ENCODE peak calls at places on chromosomes 2 and 18, in four cellular contexts. One of them, this sample, is unnamed.

GRCh38 chr2:187544371-187545080 is 9.7 kb downstream of the TFPI start:
- DNase-seq in AG09309: no peak
- DNase-seq in DND-41: no peak
- DNase-seq in psoas muscle: peak
- DNase-seq in this sample: no peak

GRCh38 chr2:21333249-21333648 is 209.5 kb downstream of the TDRD15 start:
- DNase-seq in DND-41: no peak
- DNase-seq in psoas muscle: no peak
- DNase-seq in AG09309: no peak
- DNase-seq in this sample: no peak

GRCh38 chr18:57930476-57930875 is 113.5 kb upstream of the NEDD4L start:
- DNase-seq in psoas muscle: no peak
- DNase-seq in DND-41: no peak
- DNase-seq in AG09309: no peak
- DNase-seq in this sample: no peak

GRCh38 chr18:13538630-13539029 is 187.7 kb downstream of the FAM210A start:
- DNase-seq in DND-41: no peak
- DNase-seq in psoas muscle: no peak
- DNase-seq in AG09309: no peak
- DNase-seq in this sample: no peak

GRCh38 chr18:43705850-43706249 is 428.6 kb upstream of the SYT4 start:
- DNase-seq in DND-41: no peak
- DNase-seq in AG09309: no peak
- DNase-seq in psoas muscle: no peak
- DNase-seq in this sample: no peak

GRCh38 chr2:148614024-148614331 is 30.6 kb upstream of the EPC2 start:
- DNase-seq in AG09309: no peak
- DNase-seq in psoas muscle: no peak
- DNase-seq in DND-41: no peak
- DNase-seq in this sample: no peak

GRCh38 chr2:61134141-61134540 is 27.8 kb upstream of the C2orf74 start:
- DNase-seq in DND-41: no peak
- DNase-seq in AG09309: no peak
- DNase-seq in psoas muscle: no peak
- DNase-seq in this sample: no peak

GRCh38 chr18:21598726-21599584 is 1.5 kb downstream of the ESCO1 start:
- DNase-seq in psoas muscle: no peak
- DNase-seq in AG09309: no peak
- DNase-seq in DND-41: no peak
- DNase-seq in this sample: no peak

GRCh38 chr2:96470636-96471035 is 34.5 kb downstream of the NEURL3 start:
- DNase-seq in AG09309: no peak
- DNase-seq in psoas muscle: peak
- DNase-seq in DND-41: no peak
- DNase-seq in this sample: peak
- TF ChIP-seq CTCF in AG09309: peak
- TF ChIP-seq CTCF in psoas muscle: peak
- TF ChIP-seq CTCF in DND-41: no peak
- TF ChIP-seq CTCF in this sample: peak

DNA sequence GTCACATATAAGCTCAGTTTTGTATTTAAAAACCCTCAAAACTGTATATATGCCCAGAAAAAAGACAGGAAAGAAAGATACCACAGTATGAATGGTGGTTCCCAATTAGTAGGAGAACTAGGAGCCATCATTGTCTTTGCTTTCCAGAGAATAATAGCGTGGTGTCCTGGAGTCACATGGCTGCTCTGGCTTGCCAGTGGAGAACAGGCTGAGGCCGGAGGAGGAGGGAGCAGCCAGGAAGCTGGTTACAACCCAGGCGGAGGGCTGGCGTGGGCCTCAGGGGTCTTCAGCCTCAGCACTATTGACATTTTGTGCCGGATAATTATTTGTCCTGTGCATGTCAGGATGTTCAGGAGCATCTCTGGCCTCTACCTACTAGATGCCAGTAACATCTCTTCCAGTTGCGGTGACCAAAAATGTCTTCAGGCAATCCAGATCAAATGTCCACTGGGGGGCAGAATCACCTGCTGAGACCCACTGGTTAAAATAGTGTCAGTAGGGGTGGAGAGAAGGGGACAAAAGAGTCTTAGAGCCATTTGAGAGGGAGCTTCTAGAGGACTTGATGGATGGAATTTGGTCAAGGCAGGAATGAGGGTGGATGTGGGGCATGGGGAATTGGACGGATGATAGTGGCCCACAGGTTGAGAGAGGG is 144.8 kb downstream of the AGAP1 start:
- DNase-seq in DND-41: no peak
- DNase-seq in psoas muscle: peak
- DNase-seq in AG09309: no peak
- DNase-seq in this sample: no peak
- TF ChIP-seq CTCF in DND-41: peak
- TF ChIP-seq CTCF in psoas muscle: no peak
- TF ChIP-seq CTCF in AG09309: peak
- TF ChIP-seq CTCF in this sample: no peak

GRCh38 chr2:30775833-30776232 is 31.4 kb downstream of the CAPN13 start:
- DNase-seq in DND-41: no peak
- DNase-seq in psoas muscle: no peak
- DNase-seq in AG09309: no peak
- DNase-seq in this sample: no peak

GRCh38 chr2:30778611-30779010 is 28.6 kb downstream of the CAPN13 start:
- DNase-seq in DND-41: no peak
- DNase-seq in AG09309: no peak
- DNase-seq in psoas muscle: no peak
- DNase-seq in this sample: no peak

GRCh38 chr2:30777662-30778505 is 29.4 kb downstream of the CAPN13 start:
- DNase-seq in AG09309: no peak
- DNase-seq in DND-41: no peak
- DNase-seq in psoas muscle: no peak
- DNase-seq in this sample: no peak

GRCh38 chr2:30780776-30781330 is 26.4 kb downstream of the CAPN13 start:
- DNase-seq in AG09309: no peak
- DNase-seq in DND-41: no peak
- DNase-seq in psoas muscle: no peak
- DNase-seq in this sample: no peak

GRCh38 chr2:30776831-30777652 is 30.2 kb downstream of the CAPN13 start:
- DNase-seq in AG09309: no peak
- DNase-seq in psoas muscle: no peak
- DNase-seq in DND-41: no peak
- DNase-seq in this sample: no peak
- TF ChIP-seq CTCF in AG09309: no peak
- TF ChIP-seq CTCF in psoas muscle: no peak
- TF ChIP-seq CTCF in DND-41: no peak
- TF ChIP-seq CTCF in this sample: no peak

GRCh38 chr18:7921938-7922587 is 354.9 kb downstream of the PTPRM start:
- DNase-seq in DND-41: no peak
- DNase-seq in AG09309: peak
- DNase-seq in psoas muscle: no peak
- DNase-seq in this sample: no peak

GRCh38 chr18:7927119-7927518 is 360.0 kb downstream of the PTPRM start:
- DNase-seq in AG09309: no peak
- DNase-seq in DND-41: no peak
- DNase-seq in psoas muscle: no peak
- DNase-seq in this sample: no peak

GRCh38 chr18:7923105-7923504 is 356.0 kb downstream of the PTPRM start:
- DNase-seq in DND-41: no peak
- DNase-seq in AG09309: no peak
- DNase-seq in psoas muscle: no peak
- DNase-seq in this sample: no peak

GRCh38 chr18:7924616-7925015 is 357.5 kb downstream of the PTPRM start:
- DNase-seq in psoas muscle: no peak
- DNase-seq in DND-41: no peak
- DNase-seq in AG09309: no peak
- DNase-seq in this sample: no peak

DNA sequence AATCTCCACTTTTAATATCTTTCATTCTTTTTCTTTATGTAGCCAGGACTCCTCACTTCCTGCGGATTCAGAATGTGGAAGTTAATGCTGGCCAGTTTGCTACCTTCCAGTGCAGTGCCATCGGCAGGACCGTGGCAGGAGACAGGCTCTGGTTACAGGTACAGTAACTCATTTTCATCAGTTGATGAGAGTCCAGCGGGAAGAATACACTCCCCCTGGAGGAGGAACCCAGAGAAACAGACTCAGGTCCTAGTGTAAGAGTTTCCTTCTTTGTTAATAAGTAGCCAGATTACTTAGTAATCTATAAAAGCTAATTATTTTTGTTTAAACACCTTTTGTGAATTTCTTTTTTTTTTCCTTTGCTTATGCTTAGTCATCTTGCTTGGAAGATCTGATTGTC is 359.4 kb downstream of the PTPRM start:
- DNase-seq in AG09309: no peak
- DNase-seq in psoas muscle: no peak
- DNase-seq in DND-41: no peak
- DNase-seq in this sample: no peak
- TF ChIP-seq CTCF in AG09309: no peak
- TF ChIP-seq CTCF in psoas muscle: peak
- TF ChIP-seq CTCF in DND-41: no peak
- TF ChIP-seq CTCF in this sample: no peak

This sample was measured in heart left ventricle.